ENCODE peak calls at places on chromosome 13, in five cellular contexts. A, S, Z, E and W are unnamed samples.
A peak's percentile ranks its signal among the peaks of the same experiment; 100 is the strongest.

GRCh38 chr13:101785858-101786257 is 333.4 kb downstream of the ITGBL1 start:
- DNase-seq in E (peak; percentile 32), S (peak; percentile 4), Z (peak; percentile 9), A (peak; percentile 77), W (peak; percentile 59)

GRCh38 chr13:89627991-89628390 is 1719.5 kb upstream of the MIR17HG start:
- DNase-seq in S (no peak), A (no peak), Z (peak; percentile 60), E (peak; percentile 82), W (peak; percentile 50)

GRCh38 chr13:45662122-45662521 is 40.0 kb upstream of the CBY2 start:
- DNase-seq in E (no peak), Z (peak; percentile 28), A (no peak), S (no peak), W (no peak)

GRCh38 chr13:40666905-40667621 is 622 bp upstream of the FOXO1 start:
- DNase-seq in S (no peak), E (no peak), A (peak; percentile 70), Z (no peak), W (peak; percentile 16)

GRCh38 chr13:46720189-46720588 is 76.8 kb downstream of the ESD start:
- DNase-seq in A (no peak), Z (no peak), E (no peak), S (no peak), W (no peak)

GRCh38 chr13:32150794-32151193 is 119.2 kb downstream of the FRY start:
- DNase-seq in S (no peak), E (no peak), A (no peak), Z (peak; percentile 88), W (no peak)

GRCh38 chr13:25906211-25906661 is 145.6 kb downstream of the SHISA2 start:
- DNase-seq in A (no peak), Z (no peak), S (peak; percentile 50), E (no peak), W (no peak)

GRCh38 chr13:40102854-40103253 is 447.4 kb downstream of the COG6 start:
- DNase-seq in Z (peak; percentile 98), S (no peak), E (peak; percentile 97), A (no peak), W (peak; percentile 82)

GRCh38 chr13:101397742-101398141 is 18.6 kb downstream of the NALCN start:
- DNase-seq in Z (peak; percentile 95), E (peak; percentile 78), S (no peak), A (no peak), W (peak; percentile 77)

GRCh38 chr13:25170554-25171107 is 1.5 kb downstream of the AMER2 start:
- DNase-seq in E (no peak), S (no peak), Z (no peak), A (peak; percentile 56), W (no peak)

GRCh38 chr13:114109646-114110045 is 22.8 kb downstream of the RASA3 start:
- DNase-seq in Z (no peak), S (peak; percentile 41), A (no peak), E (no peak), W (no peak)

GRCh38 chr13:77535448-77535847 is at the start of gene SCEL:
- DNase-seq in S (no peak), A (no peak), Z (no peak), E (peak; percentile 55), W (peak; percentile 66)

GRCh38 chr13:66700336-66700735 is 529.8 kb downstream of the PCDH9 start:
- DNase-seq in S (no peak), Z (peak; percentile 65), E (no peak), A (no peak), W (no peak)

GRCh38 chr13:33441015-33441414 is 155.5 kb upstream of the STARD13 start:
- DNase-seq in S (no peak), E (peak; percentile 36), A (peak; percentile 67), Z (peak; percentile 43), W (peak; percentile 60)

GRCh38 chr13:112158961-112159360 is 92.0 kb downstream of the SOX1 start:
- DNase-seq in E (no peak), A (no peak), Z (no peak), S (no peak), W (no peak)

GRCh38 chr13:32178763-32179162 is 136.4 kb downstream of the ZAR1L start:
- DNase-seq in E (no peak), S (no peak), A (no peak), Z (no peak), W (no peak)

GRCh38 chr13:90839061-90839460 is 508.4 kb upstream of the MIR17HG start:
- DNase-seq in E (peak; percentile 38), S (no peak), A (no peak), Z (no peak), W (peak; percentile 82)

GRCh38 chr13:24207841-24208240 is 47.3 kb downstream of the SPATA13 start:
- DNase-seq in Z (no peak), E (no peak), S (no peak), A (no peak), W (no peak)

GRCh38 chr13:23159587-23160240 is 21.1 kb upstream of the SGCG start:
- DNase-seq in A (peak; percentile 69), E (no peak), S (no peak), Z (no peak), W (no peak)

GRCh38 chr13:23160241-23161175 is 20.3 kb upstream of the SGCG start:
- DNase-seq in E (no peak), Z (peak; percentile 2), A (peak; percentile 63), S (no peak), W (peak; percentile 12)

GRCh38 chr13:23161176-23161825 is 19.5 kb upstream of the SGCG start:
- DNase-seq in A (no peak), Z (no peak), E (no peak), S (no peak), W (no peak)

DNA sequence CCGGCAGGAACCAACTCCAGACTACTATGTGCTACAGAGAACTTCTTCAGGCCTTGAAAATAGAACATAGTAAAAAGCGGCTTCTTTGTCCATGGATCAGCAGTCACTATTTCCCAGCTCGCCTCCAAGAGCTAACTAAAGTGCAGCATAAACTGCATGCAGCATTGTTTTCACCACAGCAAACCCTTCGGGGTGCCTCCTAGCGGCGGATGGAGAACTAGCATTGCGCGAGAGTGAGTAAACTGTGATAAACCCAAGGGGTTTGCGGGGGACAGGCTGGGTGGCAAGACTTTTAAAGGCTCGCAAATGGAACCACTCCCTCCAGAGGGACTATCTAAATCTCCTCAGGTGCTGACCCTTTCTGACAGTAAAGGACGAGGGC is 21.6 kb upstream of the SGCG start:
- DNase-seq in A (peak; percentile 90), E (no peak), Z (peak; percentile 12), S (no peak), W (peak; percentile 31)
- H3K4me3 ChIP-seq in A (peak overlapping the region; percentile 93), E (no peak overlapping the region), Z (peak overlapping the region; percentile 29), S (no peak overlapping the region), W (no peak overlapping the region)

DNA sequence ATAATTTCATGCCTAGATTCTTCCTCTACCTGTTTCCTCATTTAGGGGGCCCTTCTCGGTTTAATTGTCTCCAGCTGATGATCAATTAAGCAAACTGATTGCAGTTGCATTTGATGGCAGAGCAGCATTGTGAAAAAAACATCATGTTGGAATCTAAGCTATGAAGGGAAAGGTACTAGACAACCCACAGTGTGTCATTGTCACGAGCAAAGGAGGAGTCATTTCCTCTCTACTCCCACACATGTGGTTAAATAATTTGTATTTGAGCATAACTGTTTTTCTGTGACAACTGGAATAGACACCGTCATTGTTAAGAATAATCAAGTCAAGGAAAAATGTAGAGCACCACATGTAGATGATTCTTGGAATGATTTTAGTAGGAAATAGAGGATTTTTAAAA is 240.3 kb downstream of the DCT start:
- DNase-seq in Z (peak; percentile 88), S (no peak), E (peak; percentile 54), A (no peak), W (peak; percentile 53)
- H2AFZ ChIP-seq in Z (no peak overlapping the region), S (no peak overlapping the region), E (no peak overlapping the region), A (no peak overlapping the region), W (no peak overlapping the region)

DNA sequence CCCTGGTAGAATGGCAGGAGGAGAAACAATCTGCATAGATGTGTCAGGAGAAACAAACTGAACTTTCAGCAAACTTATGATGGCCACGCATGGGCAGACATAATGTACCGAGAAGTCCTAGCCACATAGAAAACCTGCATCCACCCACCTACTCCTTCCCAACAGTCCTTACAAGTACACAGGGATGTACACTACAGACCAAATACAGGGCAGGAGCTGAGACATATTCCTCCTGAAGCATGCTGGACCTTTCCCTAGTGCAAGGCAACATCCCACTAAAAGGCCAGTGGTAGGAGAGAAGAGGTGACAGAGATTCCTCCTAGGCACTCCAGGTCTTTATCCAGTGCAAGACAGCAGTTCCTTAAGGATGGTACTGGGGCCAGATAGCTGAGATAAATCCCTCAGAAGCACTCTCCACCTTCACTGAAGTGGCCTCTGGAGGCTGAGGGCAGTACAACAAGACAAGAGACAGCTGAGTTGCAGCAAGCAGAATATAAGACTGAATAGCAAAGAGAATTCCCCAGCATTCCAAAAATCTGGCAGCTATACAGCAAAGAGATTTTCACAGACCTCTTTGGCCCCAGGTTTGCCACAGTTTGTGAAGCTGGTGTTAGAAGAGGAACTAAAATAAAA is 18.3 kb downstream of the VWA8 start:
- DNase-seq in E (peak; percentile 34), A (peak; percentile 73), Z (peak; percentile 50), S (no peak), W (peak; percentile 34)
- TF ChIP-seq CTCF in E (peak; percentile 65), A (peak; percentile 46), Z (peak; percentile 37), S (peak; percentile 25), W (peak; percentile 38)

GRCh38 chr13:36143768-36144167 is 12.6 kb upstream of the DCLK1 start:
- DNase-seq in E (no peak), Z (no peak), A (no peak), S (no peak), W (no peak)

GRCh38 chr13:36146513-36147276 is 15.5 kb upstream of the DCLK1 start:
- DNase-seq in A (no peak), Z (no peak), S (no peak), E (no peak), W (no peak)

GRCh38 chr13:36151591-36151990 is 20.4 kb upstream of the DCLK1 start:
- DNase-seq in A (no peak), S (no peak), Z (no peak), E (no peak), W (no peak)

GRCh38 chr13:36142735-36143134 is 11.6 kb upstream of the DCLK1 start:
- DNase-seq in A (peak; percentile 14), S (no peak), E (no peak), Z (no peak), W (no peak)

DNA sequence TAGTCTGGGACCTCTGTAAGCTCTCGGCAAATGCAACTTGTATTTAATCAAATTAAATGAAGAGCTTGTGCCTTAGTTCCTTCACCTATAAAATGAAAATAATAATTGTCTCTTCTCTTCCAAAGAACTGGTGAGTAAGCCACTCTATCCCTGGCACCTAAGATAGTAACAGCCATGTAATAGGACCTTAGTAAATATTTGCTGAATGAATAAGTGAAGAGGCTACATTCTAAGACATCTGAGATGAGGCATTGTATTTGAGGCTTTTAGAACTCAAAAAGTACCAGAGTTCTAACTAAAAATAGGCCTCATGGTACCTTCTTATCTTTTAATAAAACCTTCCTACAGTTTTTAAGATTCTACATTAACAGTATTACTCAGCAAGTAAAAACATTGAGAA is 17.3 kb upstream of the DCLK1 start:
- DNase-seq in Z (peak; percentile 40), E (no peak), A (no peak), S (no peak), W (peak; percentile 53)
- H3K4me3 ChIP-seq in Z (no peak overlapping the region), E (no peak overlapping the region), A (no peak overlapping the region), S (no peak overlapping the region), W (no peak overlapping the region)